ENCODE peak calls at places on chromosome 20, in six cellular contexts. G is astrocyte; M is Panc1; C is nephron progenitor cell; O is fibroblast of the conjunctiva; S is stimulated activated naive CD4-positive, alpha-beta T cell. Z is an unnamed sample.

GRCh38 chr20:47950103-47950502 is 164.8 kb upstream of the SULF2 start:
- DNase-seq in G (peak), M (no peak), C (no peak), O (no peak), S (no peak), Z (no peak)

GRCh38 chr20:36861875-36862801 is 13.8 kb upstream of the TLDC2 start:
- DNase-seq in G (peak), M (peak), C (peak), O (peak), S (no peak), Z (peak)

GRCh38 chr20:50267041-50267865 is 76.6 kb downstream of the CEBPB start:
- DNase-seq in G (peak), M (no peak), C (no peak), O (peak), S (no peak), Z (no peak)

GRCh38 chr20:36384022-36384619 is 78.0 kb downstream of the DLGAP4 start:
- DNase-seq in G (peak), M (no peak), C (peak), O (no peak), S (no peak), Z (peak)

GRCh38 chr20:34771680-34772081 is 53.8 kb downstream of the NCOA6 start:
- DNase-seq in G (peak), M (no peak), C (no peak), O (no peak), S (no peak), Z (peak)

GRCh38 chr20:61806314-61806713 is 259.4 kb downstream of the TAF4 start:
- DNase-seq in G (no peak), M (no peak), C (no peak), O (no peak), S (no peak), Z (no peak)

GRCh38 chr20:61166324-61166723 is 85.7 kb upstream of the CDH4 start:
- DNase-seq in G (peak), M (no peak), C (no peak), O (peak), S (no peak), Z (peak)

GRCh38 chr20:43953919-43954617 is 39.4 kb downstream of the TOX2 start:
- DNase-seq in G (no peak), M (no peak), C (no peak), O (no peak), S (no peak), Z (peak)

GRCh38 chr20:61887694-61888093 is 178.0 kb downstream of the TAF4 start:
- DNase-seq in G (no peak), M (no peak), C (no peak), O (no peak), S (no peak), Z (no peak)

GRCh38 chr20:12984863-12985262 is 23.9 kb upstream of the SPTLC3 start:
- DNase-seq in G (no peak), M (no peak), C (no peak), O (no peak), S (no peak), Z (no peak)

GRCh38 chr20:4896971-4897497 is 104.3 kb downstream of the SLC23A2 start:
- DNase-seq in G (no peak), M (no peak), C (no peak), O (no peak), S (no peak), Z (no peak)

GRCh38 chr20:14609328-14610221 is 272.2 kb upstream of the FLRT3 start:
- DNase-seq in G (no peak), M (no peak), C (no peak), O (no peak), S (no peak), Z (peak)

GRCh38 chr20:50691585-50692552 is 527 bp upstream of the RIPOR3 start:
- DNase-seq in G (peak), M (no peak), C (peak), O (peak), S (no peak), Z (peak)

GRCh38 chr20:37111926-37112455 is 16.2 kb upstream of the RBL1 start:
- DNase-seq in G (no peak), M (no peak), C (no peak), O (no peak), S (no peak), Z (no peak)

GRCh38 chr20:4905612-4906011 is 95.7 kb downstream of the SLC23A2 start:
- DNase-seq in G (no peak), M (no peak), C (no peak), O (no peak), S (no peak), Z (no peak)

GRCh38 chr20:46701057-46701456 is 8.4 kb upstream of the SLC2A10 start:
- DNase-seq in G (no peak), M (no peak), C (no peak), O (no peak), S (no peak), Z (no peak)

GRCh38 chr20:62367483-62368302 is 581 bp upstream of the LAMA5 start:
- DNase-seq in G (no peak), M (no peak), C (peak), O (no peak), S (no peak), Z (no peak)

Z was measured in amniotic epithelial cell.